ENCODE peak calls at places on chromosome 18, in five cellular contexts. L, G, J, M and W are unnamed samples.

GRCh38 chr18:26549103-26549485 is 741 bp upstream of the KCTD1 start:
- DNase-seq in G (no peak), J (no peak), M (no peak), L (no peak), W (peak; percentile 63)

GRCh38 chr18:40685241-40685640 is 1269.8 kb upstream of the PIK3C3 start:
- DNase-seq in M (no peak), L (no peak), G (no peak), J (no peak), W (no peak)

GRCh38 chr18:40531061-40531460 is 1424.0 kb upstream of the PIK3C3 start:
- DNase-seq in M (no peak), L (no peak), G (no peak), J (no peak), W (no peak)

GRCh38 chr18:5772271-5772670 is 123.1 kb downstream of the TMEM200C start:
- DNase-seq in J (no peak), L (no peak), M (no peak), G (no peak), W (peak; percentile 34)

GRCh38 chr18:27428716-27429475 is 243.8 kb upstream of the CHST9 start:
- DNase-seq in G (no peak), M (no peak), J (no peak), L (no peak), W (no peak)

GRCh38 chr18:48922203-48922800 is 28.5 kb downstream of the SMAD7 start:
- DNase-seq in G (no peak), J (no peak), M (no peak), L (no peak), W (no peak)

GRCh38 chr18:11398625-11399024 is 210.8 kb upstream of the SLC35G4 start:
- DNase-seq in M (no peak), J (no peak), L (no peak), G (no peak), W (peak; percentile 37)

GRCh38 chr18:56807883-56808282 is 156.7 kb downstream of the WDR7 start:
- DNase-seq in G (peak; percentile 1), J (no peak), L (no peak), M (no peak), W (no peak)

GRCh38 chr18:45662468-45662867 is 47.2 kb downstream of the SLC14A2 start:
- DNase-seq in M (no peak), G (no peak), L (no peak), J (no peak), W (no peak)

GRCh38 chr18:46754661-46755292 is 2.1 kb downstream of the ST8SIA5 start:
- DNase-seq in M (no peak), G (peak; percentile 9), J (no peak), L (peak; percentile 2), W (peak; percentile 62)

GRCh38 chr18:67597759-67598158 is 81.2 kb upstream of the DSEL start:
- DNase-seq in M (no peak), L (no peak), G (no peak), J (no peak), W (no peak)

GRCh38 chr18:23302852-23303527 is 150.1 kb upstream of the RIOK3 start:
- DNase-seq in G (no peak), J (no peak), M (no peak), L (no peak), W (no peak)

GRCh38 chr18:58315739-58316215 is 271.8 kb downstream of the NEDD4L start:
- DNase-seq in J (no peak), L (peak; percentile 93), M (no peak), G (no peak), W (no peak)

GRCh38 chr18:1094408-1094807 is 189.7 kb downstream of the ADCYAP1 start:
- DNase-seq in L (no peak), M (no peak), G (no peak), J (no peak), W (no peak)

GRCh38 chr18:80108122-80108536 is 933 bp upstream of the ADNP2 start:
- DNase-seq in G (no peak), J (no peak), L (no peak), M (no peak), W (no peak)

GRCh38 chr18:48375150-48375790 is 33.9 kb downstream of the ZBTB7C start:
- DNase-seq in L (no peak), G (no peak), J (no peak), M (no peak), W (no peak)

GRCh38 chr18:48607049-48607984 is 68.5 kb downstream of the CTIF start:
- DNase-seq in G (no peak), J (no peak), L (peak; percentile 9), M (no peak), W (no peak)

GRCh38 chr18:21912339-21913239 is 172.0 kb downstream of the MIB1 start:
- DNase-seq in G (no peak), J (no peak), L (no peak), M (no peak), W (peak; percentile 46)

GRCh38 chr18:37742436-37742835 is 176.8 kb upstream of the CELF4 start:
- DNase-seq in L (no peak), G (no peak), J (no peak), M (no peak), W (peak; percentile 56)

GRCh38 chr18:68803371-68803770 is 5.5 kb downstream of the CCDC102B start:
- DNase-seq in L (no peak), G (no peak), M (no peak), J (no peak), W (no peak)

GRCh38 chr18:48036641-48037421 is 106.4 kb upstream of the SMAD2 start:
- DNase-seq in J (no peak), L (no peak), M (no peak), G (no peak), W (no peak)

GRCh38 chr18:67665266-67665665 is 148.7 kb upstream of the DSEL start:
- DNase-seq in L (no peak), M (no peak), J (no peak), G (no peak), W (peak; percentile 30)

GRCh38 chr18:22658318-22658717 is 240.6 kb upstream of the CTAGE1 start:
- DNase-seq in G (no peak), M (no peak), J (no peak), L (no peak), W (no peak)

GRCh38 chr18:69935319-69936190 is 12.1 kb downstream of the CD226 start:
- DNase-seq in J (peak; percentile 89), M (no peak), G (no peak), L (peak; percentile 89), W (no peak)

GRCh38 chr18:32920796-32921787 is 148.3 kb upstream of the KLHL14 start:
- DNase-seq in G (no peak), L (peak; percentile 70), J (no peak), M (no peak), W (no peak)

GRCh38 chr18:5998907-5999306 is 103.6 kb upstream of the TMEM200C start:
- DNase-seq in M (no peak), J (no peak), L (no peak), G (no peak), W (no peak)

GRCh38 chr18:74682141-74682997 is 84.7 kb downstream of the ZNF407 start:
- DNase-seq in J (no peak), L (no peak), G (no peak), M (no peak), W (no peak)

GRCh38 chr18:27879540-27879939 is 297.4 kb downstream of the CDH2 start:
- DNase-seq in M (no peak), J (no peak), L (no peak), G (no peak), W (no peak)

GRCh38 chr18:74715865-74716712 is 118.4 kb downstream of the ZNF407 start:
- DNase-seq in M (no peak), J (no peak), G (no peak), L (peak; percentile 49), W (no peak)

GRCh38 chr18:46169464-46169941 is 65.3 kb downstream of the HAUS1 start:
- DNase-seq in G (peak; percentile 51), M (no peak), L (peak; percentile 58), J (no peak), W (no peak)

DNA sequence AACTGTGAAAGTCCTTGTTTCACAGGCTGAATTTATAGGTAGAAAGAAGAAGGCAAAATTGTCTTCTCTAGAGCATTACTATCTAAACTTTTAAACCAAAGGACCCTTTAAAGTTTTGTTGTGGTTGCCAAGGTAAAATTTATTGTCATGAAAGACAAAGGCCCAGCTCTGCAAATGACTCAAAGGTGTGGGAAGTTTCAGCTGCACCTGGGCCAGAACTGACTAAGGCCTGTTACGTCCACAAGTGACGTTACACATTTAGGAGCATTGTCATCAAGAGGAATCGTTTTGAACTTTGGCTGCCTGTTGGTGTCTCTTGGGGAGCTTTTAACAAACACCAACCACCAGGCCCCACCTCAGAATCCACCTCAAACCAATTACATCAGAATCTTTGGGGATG is 8.1 kb upstream of the DSC3 start:
- DNase-seq in L (no peak), M (no peak), G (no peak), J (no peak), W (no peak)
- H2AFZ ChIP-seq in L (no peak overlapping the region), M (no peak overlapping the region), G (no peak overlapping the region), J (no peak overlapping the region), W (no peak overlapping the region)

DNA sequence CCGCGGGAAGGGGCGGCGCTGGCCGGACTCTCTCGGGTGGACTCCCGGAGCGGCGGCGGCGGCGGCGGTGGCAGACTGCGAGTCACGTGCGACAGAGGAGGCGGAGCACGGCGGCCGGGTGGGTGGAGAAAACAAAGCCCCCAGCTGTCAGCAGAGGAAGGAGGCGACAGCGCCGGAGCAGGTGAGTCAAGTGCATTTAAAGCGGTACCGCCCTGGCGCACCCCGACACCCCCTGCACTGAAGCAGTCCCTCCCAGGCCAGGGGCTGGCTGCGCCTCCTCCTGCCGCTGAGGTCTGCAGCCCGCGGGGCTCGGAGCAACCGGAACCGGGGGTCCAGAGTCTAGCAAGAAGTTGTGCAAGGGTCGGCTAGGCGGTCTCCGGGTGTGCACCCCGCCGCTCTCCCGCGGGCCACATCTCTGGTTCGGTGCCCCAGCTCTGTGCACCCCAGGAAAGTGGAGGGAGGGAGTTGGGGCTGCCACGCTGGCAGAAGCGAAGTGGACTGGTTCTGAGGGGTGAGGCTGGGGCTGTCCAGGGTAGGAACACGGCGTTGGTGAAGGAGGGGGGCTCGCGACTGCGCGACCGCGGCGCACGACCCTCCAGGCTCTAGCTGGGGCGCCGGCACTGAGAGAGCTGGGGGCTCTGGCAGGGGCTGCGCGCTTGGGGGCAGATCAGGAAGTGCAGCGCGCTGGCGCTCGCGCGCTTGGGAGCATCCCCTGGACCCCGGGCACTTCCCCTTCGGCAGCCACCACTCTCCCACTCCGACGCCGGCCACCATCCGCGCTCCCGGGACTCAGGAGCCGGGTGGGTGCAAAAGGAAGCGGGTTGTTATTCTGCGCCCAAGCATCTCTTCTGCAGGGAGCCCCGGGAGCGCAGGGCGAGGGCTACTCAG is 64.1 kb upstream of the MAPRE2 start:
- DNase-seq in L (peak; percentile 70), J (no peak), G (peak; percentile 77), M (no peak), W (peak; percentile 92)
- TF ChIP-seq CREB1 in L (no peak), J (no peak), G (no peak), M (peak; percentile 46), W (no peak)

GRCh38 chr18:8684577-8684976 is 20.8 kb upstream of the MTCL1 start:
- DNase-seq in G (no peak), L (no peak), J (no peak), M (no peak), W (no peak)

GRCh38 chr18:8685914-8686216 is 19.5 kb upstream of the MTCL1 start:
- DNase-seq in G (no peak), J (no peak), L (no peak), M (no peak), W (no peak)

GRCh38 chr18:8686556-8686955 is 18.8 kb upstream of the MTCL1 start:
- DNase-seq in M (no peak), J (no peak), G (no peak), L (no peak), W (no peak)

GRCh38 chr18:8688428-8688827 is 16.9 kb upstream of the MTCL1 start:
- DNase-seq in G (no peak), L (no peak), M (no peak), J (no peak), W (no peak)

GRCh38 chr18:8685141-8685913 is 20.0 kb upstream of the MTCL1 start:
- DNase-seq in G (no peak), J (no peak), L (no peak), M (no peak), W (no peak)
- H3K4me3 ChIP-seq in G (no peak overlapping the region), J (no peak overlapping the region), L (no peak overlapping the region), M (no peak overlapping the region), W (no peak overlapping the region)

GRCh38 chr18:61948196-61948800 is 55.5 kb upstream of the RNF152 start:
- DNase-seq in G (no peak), M (no peak), J (no peak), L (no peak), W (no peak)
- H2AFZ ChIP-seq in G (no peak overlapping the region), M (no peak overlapping the region), J (no peak overlapping the region), L (no peak overlapping the region), W (peak overlapping the region; percentile 78)